ENCODE peak calls at places on chromosome 22, in ten cellular contexts. One of them, this sample, is unnamed. For H3K27me3, the result is how much of the 10 kb centered on the place peaks cover.

GRCh38 chr22:26669060-26669481 is 11.7 kb downstream of the MIAT start:
- DNase-seq in K562: peak
- DNase-seq in GM12878: no peak
- DNase-seq in stomach: no peak
- DNase-seq in sigmoid colon: no peak
- DNase-seq in transverse colon: peak
- DNase-seq in HepG2: peak
- DNase-seq in spleen: peak
- DNase-seq in HCT116: peak
- DNase-seq in esophagus muscularis mucosa: no peak
- DNase-seq in this sample: no peak

GRCh38 chr22:43625242-43625641 is 186.9 kb downstream of the EFCAB6 start:
- DNase-seq in stomach: no peak
- DNase-seq in esophagus muscularis mucosa: no peak
- DNase-seq in HepG2: no peak
- DNase-seq in HCT116: peak
- DNase-seq in K562: no peak
- DNase-seq in transverse colon: no peak
- DNase-seq in spleen: no peak
- DNase-seq in GM12878: no peak
- DNase-seq in sigmoid colon: no peak
- DNase-seq in this sample: no peak

GRCh38 chr22:44530569-44530968 is 32.5 kb upstream of the RTL6 start:
- DNase-seq in stomach: no peak
- DNase-seq in sigmoid colon: no peak
- DNase-seq in K562: no peak
- DNase-seq in spleen: no peak
- DNase-seq in esophagus muscularis mucosa: no peak
- DNase-seq in GM12878: no peak
- DNase-seq in HCT116: no peak
- DNase-seq in HepG2: no peak
- DNase-seq in transverse colon: no peak
- DNase-seq in this sample: no peak

GRCh38 chr22:24053481-24054226 is 42.5 kb downstream of the CABIN1 start:
- DNase-seq in esophagus muscularis mucosa: no peak
- DNase-seq in stomach: no peak
- DNase-seq in GM12878: peak
- DNase-seq in HCT116: no peak
- DNase-seq in transverse colon: no peak
- DNase-seq in K562: no peak
- DNase-seq in HepG2: no peak
- DNase-seq in spleen: no peak
- DNase-seq in sigmoid colon: no peak
- DNase-seq in this sample: no peak

GRCh38 chr22:19419464-19420178 is 11.9 kb downstream of the HIRA start:
- DNase-seq in HCT116: no peak
- DNase-seq in stomach: no peak
- DNase-seq in K562: peak
- DNase-seq in HepG2: no peak
- DNase-seq in spleen: no peak
- DNase-seq in transverse colon: peak
- DNase-seq in GM12878: peak
- DNase-seq in esophagus muscularis mucosa: no peak
- DNase-seq in sigmoid colon: no peak
- DNase-seq in this sample: no peak

GRCh38 chr22:19579880-19580279 is 55.7 kb upstream of the CLDN5 start:
- DNase-seq in transverse colon: peak
- DNase-seq in spleen: no peak
- DNase-seq in HepG2: no peak
- DNase-seq in stomach: no peak
- DNase-seq in esophagus muscularis mucosa: no peak
- DNase-seq in K562: peak
- DNase-seq in HCT116: no peak
- DNase-seq in GM12878: peak
- DNase-seq in sigmoid colon: peak
- DNase-seq in this sample: peak

GRCh38 chr22:21446128-21446826 is 20.9 kb upstream of the TMEM191C start:
- DNase-seq in sigmoid colon: peak
- DNase-seq in spleen: peak
- DNase-seq in HepG2: no peak
- DNase-seq in GM12878: no peak
- DNase-seq in HCT116: no peak
- DNase-seq in stomach: peak
- DNase-seq in esophagus muscularis mucosa: no peak
- DNase-seq in transverse colon: no peak
- DNase-seq in K562: no peak
- DNase-seq in this sample: no peak

GRCh38 chr22:43399980-43400358 is 11.8 kb upstream of the MPPED1 start:
- DNase-seq in GM12878: no peak
- DNase-seq in esophagus muscularis mucosa: no peak
- DNase-seq in HCT116: no peak
- DNase-seq in K562: no peak
- DNase-seq in HepG2: no peak
- DNase-seq in stomach: no peak
- DNase-seq in transverse colon: no peak
- DNase-seq in sigmoid colon: no peak
- DNase-seq in spleen: peak
- DNase-seq in this sample: no peak

GRCh38 chr22:17921871-17922821 is 102.2 kb downstream of the MICAL3 start:
- DNase-seq in sigmoid colon: no peak
- DNase-seq in esophagus muscularis mucosa: no peak
- DNase-seq in spleen: no peak
- DNase-seq in K562: peak
- DNase-seq in HCT116: no peak
- DNase-seq in transverse colon: peak
- DNase-seq in HepG2: peak
- DNase-seq in GM12878: no peak
- DNase-seq in stomach: no peak
- DNase-seq in this sample: peak

GRCh38 chr22:42664976-42665831 is 16.0 kb upstream of the CYB5R3 start:
- DNase-seq in sigmoid colon: no peak
- DNase-seq in K562: no peak
- DNase-seq in HepG2: no peak
- DNase-seq in GM12878: peak
- DNase-seq in HCT116: no peak
- DNase-seq in transverse colon: no peak
- DNase-seq in spleen: no peak
- DNase-seq in esophagus muscularis mucosa: no peak
- DNase-seq in stomach: no peak
- DNase-seq in this sample: no peak

GRCh38 chr22:27416553-27417427 is 384.8 kb downstream of the MN1 start:
- DNase-seq in esophagus muscularis mucosa: no peak
- DNase-seq in HepG2: no peak
- DNase-seq in sigmoid colon: no peak
- DNase-seq in spleen: no peak
- DNase-seq in transverse colon: no peak
- DNase-seq in HCT116: no peak
- DNase-seq in K562: no peak
- DNase-seq in stomach: peak
- DNase-seq in GM12878: no peak
- DNase-seq in this sample: no peak

GRCh38 chr22:25199726-25200520 is at the start of gene CRYBB3:
- DNase-seq in stomach: no peak
- DNase-seq in transverse colon: no peak
- DNase-seq in K562: no peak
- DNase-seq in HepG2: no peak
- DNase-seq in esophagus muscularis mucosa: no peak
- DNase-seq in GM12878: no peak
- DNase-seq in HCT116: no peak
- DNase-seq in sigmoid colon: no peak
- DNase-seq in spleen: no peak
- DNase-seq in this sample: no peak

GRCh38 chr22:43186272-43187170 is at the start of gene TTLL12:
- DNase-seq in esophagus muscularis mucosa: no peak
- DNase-seq in HepG2: no peak
- DNase-seq in HCT116: no peak
- DNase-seq in sigmoid colon: peak
- DNase-seq in GM12878: no peak
- DNase-seq in stomach: peak
- DNase-seq in transverse colon: peak
- DNase-seq in K562: peak
- DNase-seq in spleen: peak
- DNase-seq in this sample: no peak

GRCh38 chr22:45007247-45007945 is 2.4 kb downstream of the PHF21B start:
- DNase-seq in K562: peak
- DNase-seq in HCT116: no peak
- DNase-seq in spleen: no peak
- DNase-seq in GM12878: no peak
- DNase-seq in esophagus muscularis mucosa: no peak
- DNase-seq in sigmoid colon: no peak
- DNase-seq in stomach: no peak
- DNase-seq in transverse colon: no peak
- DNase-seq in HepG2: no peak
- DNase-seq in this sample: no peak

GRCh38 chr22:19943665-19944026 is 2.0 kb upstream of the TXNRD2 start:
- DNase-seq in transverse colon: no peak
- DNase-seq in GM12878: no peak
- DNase-seq in HepG2: peak
- DNase-seq in HCT116: no peak
- DNase-seq in spleen: no peak
- DNase-seq in K562: no peak
- DNase-seq in esophagus muscularis mucosa: no peak
- DNase-seq in sigmoid colon: peak
- DNase-seq in stomach: no peak
- DNase-seq in this sample: no peak

DNA sequence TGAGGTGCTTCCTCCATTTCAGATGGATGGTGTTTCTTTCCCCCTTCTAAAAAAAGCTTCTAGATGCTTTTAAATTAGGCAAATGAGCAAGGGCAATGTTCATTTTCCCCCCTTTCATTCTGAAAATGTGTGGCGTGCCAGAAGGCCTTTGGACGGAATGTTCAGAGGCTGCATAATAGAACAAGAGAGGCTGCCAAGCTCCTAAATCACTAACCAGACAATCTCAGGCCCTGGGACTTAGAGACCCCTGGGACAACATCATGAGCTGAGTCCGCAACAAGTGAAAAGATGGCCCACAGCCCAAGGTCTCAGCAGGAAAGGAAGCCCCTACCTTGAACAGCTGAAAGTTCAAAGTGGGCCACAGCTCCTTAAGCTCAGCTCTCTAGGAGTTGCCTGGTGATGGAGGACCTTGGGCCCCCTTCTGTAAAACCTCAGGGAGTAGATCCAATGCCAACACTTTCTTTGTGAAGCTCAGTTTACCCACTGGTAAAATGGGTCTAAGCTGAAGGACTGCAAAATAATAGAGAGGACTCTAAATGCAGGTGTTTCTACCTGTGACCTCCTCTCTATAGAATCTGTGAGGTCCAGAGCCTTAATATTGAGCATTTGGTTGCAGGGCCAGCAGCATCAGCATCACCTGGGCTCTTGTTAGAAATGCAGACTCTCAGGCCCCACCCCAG is 144.0 kb downstream of the FBXO7 start:
- DNase-seq in transverse colon: peak
- DNase-seq in esophagus muscularis mucosa: no peak
- DNase-seq in sigmoid colon: peak
- DNase-seq in HepG2: no peak
- DNase-seq in K562: no peak
- DNase-seq in HCT116: no peak
- DNase-seq in spleen: peak
- DNase-seq in GM12878: no peak
- DNase-seq in stomach: no peak
- DNase-seq in this sample: no peak
- TF ChIP-seq POLR2AphosphoS5 in transverse colon: peak
- TF ChIP-seq POLR2AphosphoS5 in esophagus muscularis mucosa: peak
- TF ChIP-seq POLR2AphosphoS5 in sigmoid colon: peak
- TF ChIP-seq POLR2AphosphoS5 in HepG2: no peak
- TF ChIP-seq POLR2AphosphoS5 in K562: no peak
- TF ChIP-seq POLR2AphosphoS5 in HCT116: no peak
- TF ChIP-seq POLR2AphosphoS5 in spleen: no peak
- TF ChIP-seq POLR2AphosphoS5 in GM12878: no peak
- TF ChIP-seq POLR2AphosphoS5 in stomach: peak
- TF ChIP-seq POLR2AphosphoS5 in this sample: peak

DNA sequence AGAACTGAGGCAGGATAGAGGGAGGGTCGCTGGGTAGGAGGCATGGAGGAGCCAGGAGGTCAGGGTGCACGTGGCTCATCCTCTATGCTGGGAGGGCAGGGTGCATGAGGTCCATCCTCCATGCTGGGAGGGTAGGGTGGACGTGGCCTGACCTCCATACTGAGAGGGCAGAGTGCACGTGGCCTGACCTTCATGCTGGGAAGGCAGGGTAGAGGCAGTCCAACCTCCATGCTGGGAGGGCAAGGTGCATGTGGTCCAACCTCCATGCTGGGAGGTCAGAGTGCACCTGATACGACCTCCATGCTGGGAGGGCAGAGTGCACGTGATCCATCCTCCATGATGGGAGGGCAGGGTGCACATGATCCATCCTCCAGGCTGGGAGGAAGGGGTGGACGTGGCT is 622.3 kb downstream of the BRD1 start:
- DNase-seq in HCT116: no peak
- DNase-seq in spleen: peak
- DNase-seq in GM12878: no peak
- DNase-seq in K562: no peak
- DNase-seq in sigmoid colon: peak
- DNase-seq in transverse colon: no peak
- DNase-seq in esophagus muscularis mucosa: no peak
- DNase-seq in stomach: peak
- DNase-seq in HepG2: no peak
- DNase-seq in this sample: peak
- H3K27me3 ChIP-seq in HCT116: under half
- H3K27me3 ChIP-seq in spleen: under half
- H3K27me3 ChIP-seq in GM12878: under half
- H3K27me3 ChIP-seq in K562: under half
- H3K27me3 ChIP-seq in sigmoid colon: half or more
- H3K27me3 ChIP-seq in transverse colon: under half
- H3K27me3 ChIP-seq in esophagus muscularis mucosa: under half
- H3K27me3 ChIP-seq in stomach: half or more
- H3K27me3 ChIP-seq in HepG2: under half
- H3K27me3 ChIP-seq in this sample: under half

DNA sequence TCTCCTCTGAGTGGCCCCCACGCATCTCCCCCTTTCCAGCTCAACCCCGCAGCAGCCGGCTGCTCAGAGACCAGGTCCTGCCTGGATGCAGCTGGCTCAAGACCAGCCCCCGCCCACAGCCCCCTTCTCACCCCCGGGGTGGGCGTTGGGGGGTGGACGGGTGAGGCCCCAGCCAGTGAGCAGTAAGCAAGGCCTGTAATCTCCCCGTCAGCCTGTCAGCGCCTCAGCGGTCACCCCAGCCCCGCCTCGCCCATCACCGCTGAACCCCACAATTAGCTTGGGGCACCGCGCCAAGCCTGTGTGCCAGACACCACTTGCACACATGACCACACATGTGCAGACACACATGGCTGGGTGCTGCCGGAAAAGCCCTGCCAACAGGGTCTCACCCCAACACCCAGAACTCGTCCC is 5.9 kb downstream of the PLXNB2 start:
- DNase-seq in spleen: no peak
- DNase-seq in transverse colon: peak
- DNase-seq in stomach: peak
- DNase-seq in K562: no peak
- DNase-seq in GM12878: no peak
- DNase-seq in esophagus muscularis mucosa: no peak
- DNase-seq in HCT116: no peak
- DNase-seq in HepG2: no peak
- DNase-seq in sigmoid colon: no peak
- DNase-seq in this sample: no peak
- TF ChIP-seq POLR2A in spleen: no peak
- TF ChIP-seq POLR2A in transverse colon: no peak
- TF ChIP-seq POLR2A in stomach: no peak
- TF ChIP-seq POLR2A in K562: no peak
- TF ChIP-seq POLR2A in GM12878: no peak
- TF ChIP-seq POLR2A in esophagus muscularis mucosa: no peak
- TF ChIP-seq POLR2A in HCT116: no peak
- TF ChIP-seq POLR2A in HepG2: no peak
- TF ChIP-seq POLR2A in sigmoid colon: no peak
- TF ChIP-seq POLR2A in this sample: no peak

GRCh38 chr22:31344369-31345330 is 1.5 kb downstream of the PATZ1 start:
- DNase-seq in transverse colon: peak
- DNase-seq in K562: no peak
- DNase-seq in HCT116: no peak
- DNase-seq in stomach: peak
- DNase-seq in GM12878: no peak
- DNase-seq in sigmoid colon: peak
- DNase-seq in HepG2: no peak
- DNase-seq in spleen: peak
- DNase-seq in esophagus muscularis mucosa: no peak
- DNase-seq in this sample: peak
- TF ChIP-seq POLR2AphosphoS5 in transverse colon: no peak
- TF ChIP-seq POLR2AphosphoS5 in K562: no peak
- TF ChIP-seq POLR2AphosphoS5 in HCT116: no peak
- TF ChIP-seq POLR2AphosphoS5 in stomach: no peak
- TF ChIP-seq POLR2AphosphoS5 in GM12878: peak
- TF ChIP-seq POLR2AphosphoS5 in sigmoid colon: no peak
- TF ChIP-seq POLR2AphosphoS5 in HepG2: no peak
- TF ChIP-seq POLR2AphosphoS5 in spleen: peak
- TF ChIP-seq POLR2AphosphoS5 in esophagus muscularis mucosa: no peak
- TF ChIP-seq POLR2AphosphoS5 in this sample: no peak